ENCODE peak calls at places on chromosomes 5 and 9, in eight cellular contexts. One of them, this sample, is unnamed.

GRCh38 chr9:15333376-15333881 is 26.4 kb upstream of the TTC39B start:
- DNase-seq in CD4-positive, alpha-beta T cell: no peak
- DNase-seq in A549: peak
- DNase-seq in esophagus squamous epithelium: no peak
- DNase-seq in right lobe of liver: no peak
- DNase-seq in H9: no peak
- DNase-seq in CD8-positive, alpha-beta T cell: no peak
- DNase-seq in mesenchymal stem cell: no peak
- DNase-seq in this sample: no peak

GRCh38 chr9:84711398-84711777 is 41.9 kb downstream of the NTRK2 start:
- DNase-seq in right lobe of liver: no peak
- DNase-seq in CD8-positive, alpha-beta T cell: no peak
- DNase-seq in esophagus squamous epithelium: no peak
- DNase-seq in H9: no peak
- DNase-seq in CD4-positive, alpha-beta T cell: no peak
- DNase-seq in A549: no peak
- DNase-seq in mesenchymal stem cell: no peak
- DNase-seq in this sample: no peak

GRCh38 chr9:124800306-124801259 is 23.6 kb downstream of the OLFML2A start:
- DNase-seq in CD8-positive, alpha-beta T cell: no peak
- DNase-seq in CD4-positive, alpha-beta T cell: no peak
- DNase-seq in H9: no peak
- DNase-seq in esophagus squamous epithelium: no peak
- DNase-seq in mesenchymal stem cell: no peak
- DNase-seq in A549: no peak
- DNase-seq in right lobe of liver: no peak
- DNase-seq in this sample: no peak

GRCh38 chr5:112174959-112175594 is 244.0 kb downstream of the EPB41L4A start:
- DNase-seq in CD4-positive, alpha-beta T cell: no peak
- DNase-seq in mesenchymal stem cell: peak
- DNase-seq in right lobe of liver: no peak
- DNase-seq in H9: no peak
- DNase-seq in A549: peak
- DNase-seq in CD8-positive, alpha-beta T cell: peak
- DNase-seq in esophagus squamous epithelium: no peak
- DNase-seq in this sample: no peak

GRCh38 chr5:61228691-61229280 is 66.5 kb upstream of the SMIM15 start:
- DNase-seq in esophagus squamous epithelium: no peak
- DNase-seq in A549: no peak
- DNase-seq in CD8-positive, alpha-beta T cell: no peak
- DNase-seq in right lobe of liver: no peak
- DNase-seq in CD4-positive, alpha-beta T cell: no peak
- DNase-seq in H9: no peak
- DNase-seq in mesenchymal stem cell: peak
- DNase-seq in this sample: peak

GRCh38 chr5:34914671-34915138 is 599 bp downstream of the RAD1 start:
- DNase-seq in mesenchymal stem cell: peak
- DNase-seq in CD8-positive, alpha-beta T cell: no peak
- DNase-seq in CD4-positive, alpha-beta T cell: no peak
- DNase-seq in H9: peak
- DNase-seq in esophagus squamous epithelium: no peak
- DNase-seq in A549: peak
- DNase-seq in right lobe of liver: peak
- DNase-seq in this sample: no peak

GRCh38 chr9:3508531-3509374 is 17.0 kb downstream of the RFX3 start:
- DNase-seq in H9: no peak
- DNase-seq in CD4-positive, alpha-beta T cell: no peak
- DNase-seq in mesenchymal stem cell: peak
- DNase-seq in right lobe of liver: no peak
- DNase-seq in A549: peak
- DNase-seq in CD8-positive, alpha-beta T cell: no peak
- DNase-seq in esophagus squamous epithelium: no peak
- DNase-seq in this sample: no peak

GRCh38 chr5:111742595-111742994 is 14.4 kb downstream of the NREP start:
- DNase-seq in CD4-positive, alpha-beta T cell: no peak
- DNase-seq in A549: no peak
- DNase-seq in esophagus squamous epithelium: no peak
- DNase-seq in CD8-positive, alpha-beta T cell: no peak
- DNase-seq in H9: no peak
- DNase-seq in mesenchymal stem cell: peak
- DNase-seq in right lobe of liver: peak
- DNase-seq in this sample: no peak

GRCh38 chr5:173809014-173809413 is 79.1 kb upstream of the CPEB4 start:
- DNase-seq in esophagus squamous epithelium: no peak
- DNase-seq in CD4-positive, alpha-beta T cell: no peak
- DNase-seq in A549: no peak
- DNase-seq in right lobe of liver: no peak
- DNase-seq in CD8-positive, alpha-beta T cell: no peak
- DNase-seq in H9: no peak
- DNase-seq in mesenchymal stem cell: no peak
- DNase-seq in this sample: no peak

GRCh38 chr5:149603210-149603609 is 21.9 kb downstream of the ARHGEF37 start:
- DNase-seq in mesenchymal stem cell: no peak
- DNase-seq in esophagus squamous epithelium: no peak
- DNase-seq in CD4-positive, alpha-beta T cell: no peak
- DNase-seq in A549: no peak
- DNase-seq in CD8-positive, alpha-beta T cell: no peak
- DNase-seq in H9: no peak
- DNase-seq in right lobe of liver: no peak
- DNase-seq in this sample: no peak

GRCh38 chr9:34993502-34994428 is 4.2 kb downstream of the DNAJB5 start:
- DNase-seq in A549: no peak
- DNase-seq in CD4-positive, alpha-beta T cell: no peak
- DNase-seq in H9: peak
- DNase-seq in right lobe of liver: no peak
- DNase-seq in CD8-positive, alpha-beta T cell: no peak
- DNase-seq in esophagus squamous epithelium: no peak
- DNase-seq in mesenchymal stem cell: peak
- DNase-seq in this sample: no peak

GRCh38 chr5:16690243-16690839 is 73.5 kb upstream of the RETREG1 start:
- DNase-seq in H9: peak
- DNase-seq in right lobe of liver: no peak
- DNase-seq in mesenchymal stem cell: peak
- DNase-seq in CD4-positive, alpha-beta T cell: no peak
- DNase-seq in esophagus squamous epithelium: no peak
- DNase-seq in CD8-positive, alpha-beta T cell: no peak
- DNase-seq in A549: peak
- DNase-seq in this sample: no peak

GRCh38 chr9:77421506-77422265 is 226.4 kb downstream of the GNA14 start:
- DNase-seq in CD8-positive, alpha-beta T cell: no peak
- DNase-seq in A549: no peak
- DNase-seq in mesenchymal stem cell: no peak
- DNase-seq in right lobe of liver: no peak
- DNase-seq in esophagus squamous epithelium: no peak
- DNase-seq in H9: no peak
- DNase-seq in CD4-positive, alpha-beta T cell: no peak
- DNase-seq in this sample: no peak

GRCh38 chr9:33737811-33738606 is 57.4 kb upstream of the PRSS3 start:
- DNase-seq in mesenchymal stem cell: peak
- DNase-seq in CD8-positive, alpha-beta T cell: no peak
- DNase-seq in H9: peak
- DNase-seq in esophagus squamous epithelium: no peak
- DNase-seq in A549: peak
- DNase-seq in right lobe of liver: peak
- DNase-seq in CD4-positive, alpha-beta T cell: no peak
- DNase-seq in this sample: peak

GRCh38 chr9:87701931-87702421 is 23.9 kb upstream of the CTSL start:
- DNase-seq in right lobe of liver: no peak
- DNase-seq in A549: no peak
- DNase-seq in CD8-positive, alpha-beta T cell: no peak
- DNase-seq in H9: no peak
- DNase-seq in mesenchymal stem cell: no peak
- DNase-seq in CD4-positive, alpha-beta T cell: no peak
- DNase-seq in esophagus squamous epithelium: no peak
- DNase-seq in this sample: no peak

GRCh38 chr9:87702921-87703320 is 23.0 kb upstream of the CTSL start:
- DNase-seq in H9: no peak
- DNase-seq in A549: no peak
- DNase-seq in CD4-positive, alpha-beta T cell: no peak
- DNase-seq in mesenchymal stem cell: no peak
- DNase-seq in right lobe of liver: no peak
- DNase-seq in CD8-positive, alpha-beta T cell: no peak
- DNase-seq in esophagus squamous epithelium: no peak
- DNase-seq in this sample: no peak

GRCh38 chr9:87704342-87704741 is 21.6 kb upstream of the CTSL start:
- DNase-seq in A549: no peak
- DNase-seq in CD8-positive, alpha-beta T cell: no peak
- DNase-seq in mesenchymal stem cell: no peak
- DNase-seq in right lobe of liver: no peak
- DNase-seq in CD4-positive, alpha-beta T cell: no peak
- DNase-seq in esophagus squamous epithelium: no peak
- DNase-seq in H9: no peak
- DNase-seq in this sample: no peak

GRCh38 chr9:87701491-87701890 is 24.4 kb upstream of the CTSL start:
- DNase-seq in esophagus squamous epithelium: no peak
- DNase-seq in right lobe of liver: no peak
- DNase-seq in A549: no peak
- DNase-seq in CD4-positive, alpha-beta T cell: no peak
- DNase-seq in H9: no peak
- DNase-seq in mesenchymal stem cell: no peak
- DNase-seq in CD8-positive, alpha-beta T cell: no peak
- DNase-seq in this sample: no peak

DNA sequence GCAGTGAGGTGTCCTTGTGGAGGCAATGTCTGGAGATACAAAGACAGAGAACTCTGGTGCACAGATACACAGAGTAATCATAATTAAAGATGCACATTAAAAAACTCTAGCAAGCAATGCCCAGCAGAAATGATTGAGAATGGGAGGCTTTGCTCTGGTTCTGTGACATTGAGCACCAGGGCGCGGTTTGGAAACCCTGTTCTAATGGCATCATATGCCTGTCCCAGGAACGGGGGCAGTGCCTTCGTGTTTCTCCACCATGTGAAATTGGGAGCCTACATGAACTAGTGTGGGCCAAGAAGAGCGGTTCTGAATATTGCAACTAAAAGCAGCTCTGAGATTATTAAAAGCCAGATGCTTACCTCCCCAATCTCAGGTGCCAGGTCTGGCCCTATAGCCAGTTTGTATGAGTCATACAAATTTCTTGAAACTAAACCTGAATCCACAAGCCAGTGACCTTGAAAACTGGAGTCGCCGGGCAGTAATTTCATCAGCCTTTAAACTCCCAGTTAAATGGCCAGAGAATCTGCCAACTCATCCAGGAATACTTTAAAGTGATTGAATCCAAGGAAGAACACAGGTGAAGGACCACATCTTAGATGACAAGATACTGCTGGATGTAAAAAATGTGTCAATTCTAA is 22.2 kb upstream of the CTSL start:
- DNase-seq in A549: peak
- DNase-seq in mesenchymal stem cell: no peak
- DNase-seq in CD8-positive, alpha-beta T cell: no peak
- DNase-seq in right lobe of liver: no peak
- DNase-seq in H9: no peak
- DNase-seq in esophagus squamous epithelium: no peak
- DNase-seq in CD4-positive, alpha-beta T cell: no peak
- DNase-seq in this sample: no peak
- H3K27ac ChIP-seq in A549: peak
- H3K27ac ChIP-seq in mesenchymal stem cell: peak
- H3K27ac ChIP-seq in CD8-positive, alpha-beta T cell: no peak
- H3K27ac ChIP-seq in right lobe of liver: no peak
- H3K27ac ChIP-seq in H9: no peak
- H3K27ac ChIP-seq in esophagus squamous epithelium: no peak
- H3K27ac ChIP-seq in CD4-positive, alpha-beta T cell: no peak
- H3K27ac ChIP-seq in this sample: no peak

GRCh38 chr5:57839025-57839424 is 356.4 kb upstream of the ACTBL2 start:
- DNase-seq in right lobe of liver: no peak
- DNase-seq in CD8-positive, alpha-beta T cell: no peak
- DNase-seq in A549: no peak
- DNase-seq in esophagus squamous epithelium: no peak
- DNase-seq in H9: no peak
- DNase-seq in CD4-positive, alpha-beta T cell: no peak
- DNase-seq in mesenchymal stem cell: no peak
- DNase-seq in this sample: no peak
- H3K27ac ChIP-seq in right lobe of liver: no peak
- H3K27ac ChIP-seq in CD8-positive, alpha-beta T cell: no peak
- H3K27ac ChIP-seq in A549: peak
- H3K27ac ChIP-seq in esophagus squamous epithelium: no peak
- H3K27ac ChIP-seq in H9: no peak
- H3K27ac ChIP-seq in CD4-positive, alpha-beta T cell: no peak
- H3K27ac ChIP-seq in mesenchymal stem cell: no peak
- H3K27ac ChIP-seq in this sample: peak

GRCh38 chr9:5450360-5451051 is at the start of gene CD274:
- DNase-seq in H9: peak
- DNase-seq in esophagus squamous epithelium: peak
- DNase-seq in A549: peak
- DNase-seq in mesenchymal stem cell: peak
- DNase-seq in right lobe of liver: peak
- DNase-seq in CD8-positive, alpha-beta T cell: peak
- DNase-seq in CD4-positive, alpha-beta T cell: peak
- DNase-seq in this sample: peak
- H3K27ac ChIP-seq in H9: no peak
- H3K27ac ChIP-seq in esophagus squamous epithelium: peak
- H3K27ac ChIP-seq in A549: peak
- H3K27ac ChIP-seq in mesenchymal stem cell: peak
- H3K27ac ChIP-seq in right lobe of liver: peak
- H3K27ac ChIP-seq in CD8-positive, alpha-beta T cell: peak
- H3K27ac ChIP-seq in CD4-positive, alpha-beta T cell: peak
- H3K27ac ChIP-seq in this sample: peak

GRCh38 chr9:127534250-127534649 is 77.8 kb upstream of the STXBP1 start:
- DNase-seq in CD4-positive, alpha-beta T cell: no peak
- DNase-seq in A549: no peak
- DNase-seq in CD8-positive, alpha-beta T cell: no peak
- DNase-seq in mesenchymal stem cell: no peak
- DNase-seq in H9: no peak
- DNase-seq in right lobe of liver: no peak
- DNase-seq in esophagus squamous epithelium: no peak
- DNase-seq in this sample: no peak

GRCh38 chr9:127534931-127535330 is 77.1 kb upstream of the STXBP1 start:
- DNase-seq in CD8-positive, alpha-beta T cell: no peak
- DNase-seq in esophagus squamous epithelium: no peak
- DNase-seq in A549: no peak
- DNase-seq in CD4-positive, alpha-beta T cell: no peak
- DNase-seq in mesenchymal stem cell: no peak
- DNase-seq in right lobe of liver: no peak
- DNase-seq in H9: no peak
- DNase-seq in this sample: no peak

GRCh38 chr9:127535834-127536233 is 76.2 kb upstream of the STXBP1 start:
- DNase-seq in mesenchymal stem cell: peak
- DNase-seq in CD4-positive, alpha-beta T cell: no peak
- DNase-seq in esophagus squamous epithelium: no peak
- DNase-seq in right lobe of liver: no peak
- DNase-seq in CD8-positive, alpha-beta T cell: no peak
- DNase-seq in A549: no peak
- DNase-seq in H9: no peak
- DNase-seq in this sample: no peak

GRCh38 chr9:127536499-127536898 is 75.6 kb upstream of the STXBP1 start:
- DNase-seq in A549: no peak
- DNase-seq in H9: no peak
- DNase-seq in CD4-positive, alpha-beta T cell: no peak
- DNase-seq in esophagus squamous epithelium: no peak
- DNase-seq in CD8-positive, alpha-beta T cell: no peak
- DNase-seq in mesenchymal stem cell: no peak
- DNase-seq in right lobe of liver: no peak
- DNase-seq in this sample: no peak

DNA sequence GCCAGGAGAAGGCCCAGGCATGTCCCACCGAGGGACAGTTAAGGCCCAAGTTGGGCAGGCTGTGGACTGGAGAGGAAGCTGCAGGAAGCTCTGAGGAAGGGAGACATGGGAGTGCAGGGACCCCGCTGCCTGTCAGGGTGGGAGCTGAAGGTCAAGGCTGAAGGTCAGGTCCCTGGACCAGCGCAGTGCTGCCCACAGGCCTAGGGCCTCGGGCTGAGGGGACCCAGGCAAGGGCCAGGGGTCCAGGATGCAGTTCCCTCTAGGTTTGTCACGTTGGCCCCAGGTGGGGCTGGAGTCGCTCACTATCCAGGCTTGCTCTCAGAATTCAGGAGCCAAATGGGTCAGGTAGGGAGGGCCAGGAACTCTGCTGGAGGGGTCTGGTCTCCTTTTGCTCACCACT is 76.7 kb upstream of the STXBP1 start:
- DNase-seq in CD4-positive, alpha-beta T cell: no peak
- DNase-seq in esophagus squamous epithelium: no peak
- DNase-seq in right lobe of liver: no peak
- DNase-seq in mesenchymal stem cell: no peak
- DNase-seq in H9: no peak
- DNase-seq in CD8-positive, alpha-beta T cell: no peak
- DNase-seq in A549: no peak
- DNase-seq in this sample: no peak
- H3K27ac ChIP-seq in CD4-positive, alpha-beta T cell: no peak
- H3K27ac ChIP-seq in esophagus squamous epithelium: peak
- H3K27ac ChIP-seq in right lobe of liver: no peak
- H3K27ac ChIP-seq in mesenchymal stem cell: peak
- H3K27ac ChIP-seq in H9: no peak
- H3K27ac ChIP-seq in CD8-positive, alpha-beta T cell: no peak
- H3K27ac ChIP-seq in A549: peak
- H3K27ac ChIP-seq in this sample: peak